ENCODE peak calls at places on chromosomes 16 and 17, in four cellular contexts. L is Panc1, E is lower lobe of right lung, W is right lobe of liver. S is an unnamed sample.

GRCh38 chr17:56699186-56699895 is 105.8 kb downstream of the NOG start:
- ATAC-seq in L (peak; percentile 95), E (peak; percentile 89), W (no peak), S (peak; percentile 99)

GRCh38 chr17:78346605-78347250 is 13.1 kb downstream of the SOCS3 start:
- ATAC-seq in L (no peak), E (no peak), W (no peak), S (no peak)

GRCh38 chr16:55861288-55861687 is 13.9 kb downstream of the CES5A start:
- ATAC-seq in L (no peak), E (no peak), W (no peak), S (no peak)

GRCh38 chr17:49634487-49634865 is 43.4 kb downstream of the SPOP start:
- ATAC-seq in L (no peak), E (no peak), W (no peak), S (no peak)

GRCh38 chr17:75013077-75013391 is 564 bp downstream of the MRPL58 start:
- ATAC-seq in L (no peak), E (no peak), W (no peak), S (peak; percentile 6)

GRCh38 chr17:77266213-77266612 is 125.4 kb downstream of the SEC14L1 start:
- ATAC-seq in L (peak; percentile 62), E (no peak), W (no peak), S (no peak)

GRCh38 chr16:11563493-11564040 is 23.2 kb downstream of the LITAF start:
- ATAC-seq in L (no peak), E (no peak), W (peak; percentile 15), S (no peak)

GRCh38 chr17:73427198-73427597 is 115.4 kb upstream of the CDC42EP4 start:
- ATAC-seq in L (no peak), E (no peak), W (no peak), S (no peak)

GRCh38 chr17:58525239-58525638 is 10.8 kb upstream of the MTMR4 start:
- ATAC-seq in L (no peak), E (peak; percentile 51), W (peak; percentile 44), S (peak; percentile 65)

GRCh38 chr17:37802712-37803416 is 58.0 kb upstream of the HNF1B start:
- ATAC-seq in L (no peak), E (peak; percentile 42), W (peak; percentile 96), S (no peak)

GRCh38 chr17:17823433-17824118 is 13.2 kb downstream of the SREBF1 start:
- ATAC-seq in L (peak; percentile 88), E (peak; percentile 94), W (peak; percentile 74), S (peak; percentile 84)

GRCh38 chr17:49825645-49826044 is 22.2 kb downstream of the TAC4 start:
- ATAC-seq in L (no peak), E (no peak), W (no peak), S (no peak)

GRCh38 chr17:2803971-2804370 is 7.7 kb downstream of the RAP1GAP2 start:
- ATAC-seq in L (no peak), E (no peak), W (no peak), S (no peak)

GRCh38 chr16:19831678-19832077 is 53.0 kb downstream of the GPRC5B start:
- ATAC-seq in L (no peak), E (no peak), W (no peak), S (peak; percentile 96)

GRCh38 chr17:64441772-64442549 is 7.0 kb upstream of the MILR1 start:
- ATAC-seq in L (peak; percentile 65), E (peak; percentile 77), W (peak; percentile 71), S (no peak)

GRCh38 chr17:787641-788221 is 5.6 kb downstream of the MRM3 start:
- ATAC-seq in L (no peak), E (no peak), W (no peak), S (no peak)

GRCh38 chr16:86120982-86121242 is 221.9 kb downstream of the IRF8 start:
- ATAC-seq in L (no peak), E (no peak), W (no peak), S (no peak)

GRCh38 chr17:2210726-2211125 is 92.9 kb downstream of the SMG6 start:
- ATAC-seq in L (no peak), E (no peak), W (no peak), S (no peak)